ENCODE peak calls at places on chromosomes 6 and 20, in five cellular contexts. One of them, this sample, is unnamed. For H3K4me1, the result is how much of the 10 kb centered on the place peaks cover.

GRCh38 chr6:7572213-7572943 is 17.6 kb upstream of the SNRNP48 start:
- DNase-seq in mesenchymal stem cell: no peak
- DNase-seq in H9: no peak
- DNase-seq in H1: no peak
- DNase-seq in trophoblast cell: peak
- DNase-seq in this sample: no peak

GRCh38 chr20:23640873-23641667 is 3.3 kb upstream of the CST3 start:
- DNase-seq in mesenchymal stem cell: no peak
- DNase-seq in H9: no peak
- DNase-seq in H1: no peak
- DNase-seq in trophoblast cell: no peak
- DNase-seq in this sample: no peak

GRCh38 chr6:127459231-127459641 is at the start of gene KIAA0408:
- DNase-seq in mesenchymal stem cell: peak
- DNase-seq in H9: peak
- DNase-seq in H1: no peak
- DNase-seq in trophoblast cell: no peak
- DNase-seq in this sample: peak

GRCh38 chr6:35731736-35732532 is 4.9 kb upstream of the ARMC12 start:
- DNase-seq in mesenchymal stem cell: peak
- DNase-seq in H9: peak
- DNase-seq in H1: peak
- DNase-seq in trophoblast cell: peak
- DNase-seq in this sample: peak

GRCh38 chr6:128554302-128554701 is 33.9 kb upstream of the PTPRK start:
- DNase-seq in mesenchymal stem cell: no peak
- DNase-seq in H9: no peak
- DNase-seq in H1: no peak
- DNase-seq in trophoblast cell: no peak
- DNase-seq in this sample: no peak

GRCh38 chr6:136921521-136921935 is 573 bp upstream of the SLC35D3 start:
- DNase-seq in mesenchymal stem cell: no peak
- DNase-seq in H9: peak
- DNase-seq in H1: peak
- DNase-seq in trophoblast cell: no peak
- DNase-seq in this sample: peak

GRCh38 chr6:24935753-24936152 is at the start of gene RIPOR2:
- DNase-seq in mesenchymal stem cell: no peak
- DNase-seq in H9: peak
- DNase-seq in H1: peak
- DNase-seq in trophoblast cell: peak
- DNase-seq in this sample: no peak

GRCh38 chr6:68229566-68229965 is 405.5 kb upstream of the ADGRB3 start:
- DNase-seq in mesenchymal stem cell: no peak
- DNase-seq in H9: no peak
- DNase-seq in H1: no peak
- DNase-seq in trophoblast cell: no peak
- DNase-seq in this sample: no peak

GRCh38 chr6:89977808-89978748 is 83.8 kb downstream of the GJA10 start:
- DNase-seq in mesenchymal stem cell: peak
- DNase-seq in H9: no peak
- DNase-seq in H1: no peak
- DNase-seq in trophoblast cell: no peak
- DNase-seq in this sample: no peak

GRCh38 chr6:129978148-129978916 is 40.0 kb upstream of the L3MBTL3 start:
- DNase-seq in mesenchymal stem cell: no peak
- DNase-seq in H9: no peak
- DNase-seq in H1: no peak
- DNase-seq in trophoblast cell: no peak
- DNase-seq in this sample: no peak

GRCh38 chr6:35687658-35688604 is 784 bp downstream of the FKBP5 start:
- DNase-seq in mesenchymal stem cell: peak
- DNase-seq in H9: peak
- DNase-seq in H1: peak
- DNase-seq in trophoblast cell: no peak
- DNase-seq in this sample: peak

GRCh38 chr6:33213166-33213988 is 5.1 kb downstream of the RING1 start:
- DNase-seq in mesenchymal stem cell: peak
- DNase-seq in H9: no peak
- DNase-seq in H1: peak
- DNase-seq in trophoblast cell: no peak
- DNase-seq in this sample: no peak

GRCh38 chr6:56023829-56024228 is 148.4 kb upstream of the BMP5 start:
- DNase-seq in mesenchymal stem cell: no peak
- DNase-seq in H9: no peak
- DNase-seq in H1: no peak
- DNase-seq in trophoblast cell: no peak
- DNase-seq in this sample: no peak

GRCh38 chr6:84774174-84775158 is 10.1 kb upstream of the TBX18 start:
- DNase-seq in mesenchymal stem cell: peak
- DNase-seq in H9: peak
- DNase-seq in H1: peak
- DNase-seq in trophoblast cell: no peak
- DNase-seq in this sample: peak

GRCh38 chr6:157550114-157550989 is 169.4 kb downstream of the ZDHHC14 start:
- DNase-seq in mesenchymal stem cell: no peak
- DNase-seq in H9: no peak
- DNase-seq in H1: no peak
- DNase-seq in trophoblast cell: no peak
- DNase-seq in this sample: no peak

GRCh38 chr6:25670208-25670607 is 18.2 kb downstream of the SCGN start:
- DNase-seq in mesenchymal stem cell: no peak
- DNase-seq in H9: no peak
- DNase-seq in H1: no peak
- DNase-seq in trophoblast cell: no peak
- DNase-seq in this sample: no peak

GRCh38 chr20:44255942-44256341 is 8.8 kb downstream of the GDAP1L1 start:
- DNase-seq in mesenchymal stem cell: no peak
- DNase-seq in H9: no peak
- DNase-seq in H1: no peak
- DNase-seq in trophoblast cell: no peak
- DNase-seq in this sample: no peak

GRCh38 chr6:21396313-21396712 is 197.2 kb upstream of the SOX4 start:
- DNase-seq in mesenchymal stem cell: peak
- DNase-seq in H9: no peak
- DNase-seq in H1: no peak
- DNase-seq in trophoblast cell: no peak
- DNase-seq in this sample: no peak

GRCh38 chr6:32666420-32667300 is at the start of gene HLA-DQB1:
- DNase-seq in mesenchymal stem cell: peak
- DNase-seq in H9: peak
- DNase-seq in H1: no peak
- DNase-seq in trophoblast cell: peak
- DNase-seq in this sample: peak

DNA sequence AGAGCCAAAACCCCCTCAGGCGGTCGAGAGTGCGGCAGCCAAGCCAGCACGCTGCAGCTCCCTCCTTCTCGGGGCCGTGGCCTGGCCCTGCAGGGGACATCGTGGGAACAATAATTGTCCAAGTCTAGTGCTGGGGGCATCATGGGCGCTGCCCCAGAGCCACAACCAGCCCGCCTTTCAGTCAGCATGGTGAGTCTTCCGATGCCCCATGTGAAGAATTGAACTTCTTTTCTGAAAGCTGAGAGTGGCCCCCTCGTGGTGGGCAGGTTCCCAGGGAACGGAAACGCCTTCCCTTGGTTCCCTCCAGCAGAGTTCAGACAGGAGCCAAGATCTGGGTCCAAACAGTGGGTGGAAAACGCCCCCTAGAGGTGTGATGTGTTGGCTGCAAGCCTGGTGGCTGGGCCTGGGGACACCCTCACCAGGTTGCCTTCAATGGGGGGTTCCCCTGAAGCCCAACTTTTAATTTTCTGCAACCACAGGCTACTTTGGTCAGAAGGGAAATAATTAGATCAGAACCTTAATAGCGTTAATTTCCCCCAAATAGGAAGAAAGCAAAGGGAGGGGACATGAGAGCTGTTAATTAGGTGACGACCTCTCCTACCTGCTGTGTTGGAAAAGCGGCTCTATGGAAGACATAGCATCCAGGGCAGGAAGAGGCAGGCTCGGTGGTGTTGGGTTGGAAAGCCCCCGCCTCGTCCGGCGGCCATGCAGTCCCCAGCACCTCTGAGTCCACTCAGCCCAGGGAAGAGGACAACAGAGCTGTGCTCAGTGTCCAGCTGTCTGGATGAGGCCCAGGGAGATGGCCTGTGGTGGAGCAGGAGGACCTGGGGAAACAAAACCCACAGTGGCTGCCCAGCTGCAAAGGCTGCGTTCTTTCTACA is 4.7 kb upstream of the MRGBP start:
- DNase-seq in mesenchymal stem cell: peak
- DNase-seq in H9: peak
- DNase-seq in H1: peak
- DNase-seq in trophoblast cell: peak
- DNase-seq in this sample: peak
- H2AK5ac ChIP-seq in mesenchymal stem cell: no peak
- H2AK5ac ChIP-seq in H9: no peak
- H2AK5ac ChIP-seq in H1: peak
- H2AK5ac ChIP-seq in trophoblast cell: no peak
- H2AK5ac ChIP-seq in this sample: peak

DNA sequence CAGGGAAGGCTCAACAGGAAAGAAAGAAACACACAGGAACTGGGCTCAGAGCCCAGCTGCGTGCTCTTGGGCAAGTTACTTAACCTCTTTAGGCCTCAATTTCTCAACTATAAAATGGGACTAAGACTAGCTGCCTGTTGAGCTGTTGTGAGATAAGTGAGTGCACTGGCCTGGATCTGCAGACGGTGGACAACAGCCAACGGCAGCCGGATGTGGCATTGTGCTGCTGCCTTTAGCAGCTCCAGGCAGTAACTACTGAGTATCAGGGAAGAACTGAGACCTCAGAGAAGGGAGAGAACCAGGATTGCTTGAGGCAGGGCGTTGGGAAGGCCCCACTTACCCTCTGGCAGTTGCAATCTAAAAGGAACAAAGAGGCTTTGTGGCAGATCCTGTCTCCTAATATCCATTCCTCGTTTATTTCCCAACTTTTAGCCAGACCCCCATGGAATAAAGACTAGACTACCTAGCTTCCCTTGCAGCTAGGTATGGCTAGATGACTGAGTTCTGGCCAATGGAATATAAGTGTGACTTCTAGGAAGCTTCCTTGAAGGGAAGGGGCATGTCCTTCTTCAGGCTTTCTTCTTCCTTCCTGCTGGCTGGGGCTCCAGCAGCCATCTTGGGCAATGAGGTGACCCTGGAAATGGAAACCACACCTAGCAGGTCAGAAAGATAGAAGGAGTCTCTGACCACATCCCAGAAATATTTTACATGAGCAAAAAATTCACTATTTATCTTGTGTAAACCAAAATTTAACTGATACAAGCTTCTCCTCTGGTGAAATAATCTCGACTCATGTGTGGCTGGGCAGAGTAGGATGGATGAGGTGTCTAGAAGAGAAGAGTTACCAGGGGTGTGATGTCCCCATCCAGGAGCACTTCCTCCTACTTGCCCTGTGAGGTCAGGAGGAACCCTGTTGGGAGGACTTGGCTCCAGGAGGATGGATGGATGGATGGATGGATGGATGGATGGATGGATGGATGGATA is 67.6 kb downstream of the MRPL14 start:
- DNase-seq in mesenchymal stem cell: no peak
- DNase-seq in H9: no peak
- DNase-seq in H1: no peak
- DNase-seq in trophoblast cell: no peak
- DNase-seq in this sample: no peak
- H3K4me1 ChIP-seq in mesenchymal stem cell: half or more
- H3K4me1 ChIP-seq in H9: under half
- H3K4me1 ChIP-seq in H1: under half
- H3K4me1 ChIP-seq in trophoblast cell: under half
- H3K4me1 ChIP-seq in this sample: under half

DNA sequence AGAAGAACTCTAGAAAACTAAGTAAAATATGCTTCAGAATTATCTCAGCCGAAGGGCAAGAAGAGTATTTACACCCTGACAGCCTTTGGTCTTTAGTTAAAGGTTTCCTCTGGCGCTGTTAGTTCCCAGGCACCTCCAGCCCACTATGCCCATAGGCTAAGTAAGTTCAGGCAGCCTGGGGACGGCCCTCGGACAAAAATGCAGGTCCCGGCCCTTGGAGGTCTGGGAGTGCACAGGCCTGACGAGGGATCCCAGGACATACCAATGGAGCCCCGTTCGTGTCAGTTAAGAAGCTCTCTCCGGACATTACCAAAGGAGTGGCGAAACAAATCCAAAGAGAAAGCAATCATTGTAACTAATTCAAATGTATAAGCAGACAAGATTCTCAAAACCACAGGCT is 311.8 kb downstream of the CD83 start:
- DNase-seq in mesenchymal stem cell: no peak
- DNase-seq in H9: peak
- DNase-seq in H1: no peak
- DNase-seq in trophoblast cell: no peak
- DNase-seq in this sample: no peak
- H2BK12ac ChIP-seq in mesenchymal stem cell: no peak
- H2BK12ac ChIP-seq in H9: no peak
- H2BK12ac ChIP-seq in H1: no peak
- H2BK12ac ChIP-seq in trophoblast cell: no peak
- H2BK12ac ChIP-seq in this sample: no peak

GRCh38 chr6:108847738-108848115 is 495 bp upstream of the ARMC2 start:
- DNase-seq in mesenchymal stem cell: no peak
- DNase-seq in H9: no peak
- DNase-seq in H1: no peak
- DNase-seq in trophoblast cell: no peak
- DNase-seq in this sample: no peak

GRCh38 chr6:108846628-108847027 is 1.6 kb upstream of the ARMC2 start:
- DNase-seq in mesenchymal stem cell: no peak
- DNase-seq in H9: no peak
- DNase-seq in H1: no peak
- DNase-seq in trophoblast cell: no peak
- DNase-seq in this sample: no peak

GRCh38 chr6:108850669-108851467 is 2.6 kb downstream of the ARMC2 start:
- DNase-seq in mesenchymal stem cell: no peak
- DNase-seq in H9: no peak
- DNase-seq in H1: no peak
- DNase-seq in trophoblast cell: no peak
- DNase-seq in this sample: no peak

GRCh38 chr6:108844632-108845031 is 3.6 kb upstream of the ARMC2 start:
- DNase-seq in mesenchymal stem cell: no peak
- DNase-seq in H9: no peak
- DNase-seq in H1: no peak
- DNase-seq in trophoblast cell: no peak
- DNase-seq in this sample: no peak

DNA sequence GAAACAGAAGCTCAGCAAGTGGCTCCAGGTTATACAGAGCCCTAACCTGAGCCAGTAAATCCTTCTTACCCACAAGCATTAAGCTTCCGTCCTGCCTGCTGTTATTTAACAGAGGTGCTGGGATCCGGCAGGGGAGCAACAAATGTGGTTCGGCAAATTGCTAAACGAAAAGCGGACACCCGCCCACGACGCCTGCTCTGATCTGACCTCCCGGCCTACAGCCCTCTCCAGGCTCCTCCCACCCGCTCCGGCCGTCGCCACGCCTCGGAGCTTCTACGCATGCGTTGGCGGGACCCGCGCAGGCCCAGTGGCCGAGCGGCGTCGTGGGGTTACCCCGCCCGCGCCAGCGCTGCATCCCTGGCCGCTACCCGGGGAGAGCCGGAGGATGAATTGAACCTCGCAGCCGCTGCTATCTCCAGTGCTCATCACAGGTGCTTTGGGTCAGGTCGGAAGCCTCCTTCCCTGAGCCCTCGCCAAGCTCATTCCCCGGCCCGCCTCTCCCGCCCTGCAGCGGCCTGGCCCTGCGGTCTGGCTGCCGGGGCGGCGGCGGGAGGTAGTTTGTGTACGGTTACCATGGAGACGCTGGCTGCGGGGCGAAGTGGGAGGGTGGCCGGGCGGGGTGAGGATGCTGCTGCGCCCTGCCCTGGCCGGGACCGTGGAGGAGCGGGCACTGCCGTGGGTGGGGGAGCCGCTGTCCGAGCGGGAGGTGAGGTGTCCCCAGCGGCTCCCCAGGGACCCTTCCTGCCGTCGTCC is at the start of gene ARMC2:
- DNase-seq in mesenchymal stem cell: peak
- DNase-seq in H9: peak
- DNase-seq in H1: peak
- DNase-seq in trophoblast cell: peak
- DNase-seq in this sample: peak
- H2AK5ac ChIP-seq in mesenchymal stem cell: no peak
- H2AK5ac ChIP-seq in H9: no peak
- H2AK5ac ChIP-seq in H1: no peak
- H2AK5ac ChIP-seq in trophoblast cell: no peak
- H2AK5ac ChIP-seq in this sample: no peak

This sample was measured in neuronal stem cell.